ENCODE peak calls at places on chromosome 1, in four cellular contexts. One of them, this sample, is unnamed.
A peak's percentile ranks its signal among the peaks of the same experiment; 100 is the strongest.

GRCh38 chr1:112929979-112930378 is 26.0 kb downstream of the SLC16A1 start:
- DNase-seq in activated naive CD4-positive, alpha-beta T cell: no peak
- DNase-seq in activated CD4-positive, CD25-positive, alpha-beta regulatory T cell treated with anti-CD3 and anti-CD28 coated beads, Interleukin-2, amount 50 U/mL, for 72 hours: no peak
- DNase-seq in AG04450: no peak
- DNase-seq in this sample: no peak

GRCh38 chr1:17531682-17532487 is 7.6 kb upstream of the ARHGEF10L start:
- DNase-seq in activated naive CD4-positive, alpha-beta T cell: no peak
- DNase-seq in activated CD4-positive, CD25-positive, alpha-beta regulatory T cell treated with anti-CD3 and anti-CD28 coated beads, Interleukin-2, amount 50 U/mL, for 72 hours: no peak
- DNase-seq in AG04450: no peak
- DNase-seq in this sample: no peak

GRCh38 chr1:39663559-39663958 is 8.3 kb downstream of the NT5C1A start:
- DNase-seq in activated naive CD4-positive, alpha-beta T cell: no peak
- DNase-seq in activated CD4-positive, CD25-positive, alpha-beta regulatory T cell treated with anti-CD3 and anti-CD28 coated beads, Interleukin-2, amount 50 U/mL, for 72 hours: no peak
- DNase-seq in AG04450: no peak
- DNase-seq in this sample: no peak

GRCh38 chr1:164443166-164443565 is 115.8 kb upstream of the PBX1 start:
- DNase-seq in activated naive CD4-positive, alpha-beta T cell: no peak
- DNase-seq in activated CD4-positive, CD25-positive, alpha-beta regulatory T cell treated with anti-CD3 and anti-CD28 coated beads, Interleukin-2, amount 50 U/mL, for 72 hours: no peak
- DNase-seq in AG04450: no peak
- DNase-seq in this sample: no peak

GRCh38 chr1:25805863-25806225 is 5.9 kb downstream of the SELENON start:
- DNase-seq in activated naive CD4-positive, alpha-beta T cell: no peak
- DNase-seq in activated CD4-positive, CD25-positive, alpha-beta regulatory T cell treated with anti-CD3 and anti-CD28 coated beads, Interleukin-2, amount 50 U/mL, for 72 hours: no peak
- DNase-seq in AG04450: no peak
- DNase-seq in this sample: no peak

GRCh38 chr1:154419620-154420020 is 14.5 kb downstream of the IL6R start:
- DNase-seq in activated naive CD4-positive, alpha-beta T cell: no peak
- DNase-seq in activated CD4-positive, CD25-positive, alpha-beta regulatory T cell treated with anti-CD3 and anti-CD28 coated beads, Interleukin-2, amount 50 U/mL, for 72 hours: no peak
- DNase-seq in AG04450: peak; percentile 78
- DNase-seq in this sample: no peak

GRCh38 chr1:200072636-200073285 is 45.3 kb downstream of the NR5A2 start:
- DNase-seq in activated naive CD4-positive, alpha-beta T cell: no peak
- DNase-seq in activated CD4-positive, CD25-positive, alpha-beta regulatory T cell treated with anti-CD3 and anti-CD28 coated beads, Interleukin-2, amount 50 U/mL, for 72 hours: no peak
- DNase-seq in AG04450: no peak
- DNase-seq in this sample: peak; percentile 69

GRCh38 chr1:164675342-164675904 is 116.4 kb downstream of the PBX1 start:
- DNase-seq in activated naive CD4-positive, alpha-beta T cell: no peak
- DNase-seq in activated CD4-positive, CD25-positive, alpha-beta regulatory T cell treated with anti-CD3 and anti-CD28 coated beads, Interleukin-2, amount 50 U/mL, for 72 hours: no peak
- DNase-seq in AG04450: no peak
- DNase-seq in this sample: no peak

GRCh38 chr1:225427249-225428065 is at the start of gene LBR:
- DNase-seq in activated naive CD4-positive, alpha-beta T cell: no peak
- DNase-seq in activated CD4-positive, CD25-positive, alpha-beta regulatory T cell treated with anti-CD3 and anti-CD28 coated beads, Interleukin-2, amount 50 U/mL, for 72 hours: no peak
- DNase-seq in AG04450: no peak
- DNase-seq in this sample: peak; percentile 41

GRCh38 chr1:90391116-90391515 is 326.0 kb downstream of the BARHL2 start:
- DNase-seq in activated naive CD4-positive, alpha-beta T cell: no peak
- DNase-seq in activated CD4-positive, CD25-positive, alpha-beta regulatory T cell treated with anti-CD3 and anti-CD28 coated beads, Interleukin-2, amount 50 U/mL, for 72 hours: no peak
- DNase-seq in AG04450: no peak
- DNase-seq in this sample: no peak

GRCh38 chr1:226663327-226663704 is 75.8 kb downstream of the ITPKB start:
- DNase-seq in activated naive CD4-positive, alpha-beta T cell: no peak
- DNase-seq in activated CD4-positive, CD25-positive, alpha-beta regulatory T cell treated with anti-CD3 and anti-CD28 coated beads, Interleukin-2, amount 50 U/mL, for 72 hours: no peak
- DNase-seq in AG04450: no peak
- DNase-seq in this sample: no peak

GRCh38 chr1:203625623-203626189 is 926 bp upstream of the ATP2B4 start:
- DNase-seq in activated naive CD4-positive, alpha-beta T cell: no peak
- DNase-seq in activated CD4-positive, CD25-positive, alpha-beta regulatory T cell treated with anti-CD3 and anti-CD28 coated beads, Interleukin-2, amount 50 U/mL, for 72 hours: no peak
- DNase-seq in AG04450: no peak
- DNase-seq in this sample: peak; percentile 62

This sample was measured in GM12865.